ENCODE peak calls at places on chromosomes 4 and X, in four cellular contexts. U is mesendoderm, B is IMR-90, W is H1. G is an unnamed sample.

GRCh38 chr4:962231-963208 is 10.8 kb downstream of the DGKQ start:
- DNase-seq in U (no peak), W (no peak), B (no peak), G (no peak)

GRCh38 chr4:187826725-187827124 is 168.8 kb upstream of the ZFP42 start:
- DNase-seq in W (no peak), U (peak), B (no peak), G (peak)

GRCh38 chr4:174429701-174430100 is 92.6 kb downstream of the HPGD start:
- DNase-seq in W (no peak), U (no peak), B (no peak), G (no peak)

GRCh38 chr4:127141857-127142256 is 490.9 kb upstream of the INTU start:
- DNase-seq in B (peak), W (no peak), U (no peak), G (no peak)

GRCh38 chrX:9464435-9465371 is at the start of gene TBL1X:
- DNase-seq in B (peak), W (peak), U (peak), G (peak)

GRCh38 chrX:111382277-111382676 is 29.7 kb downstream of the DCX start:
- DNase-seq in B (no peak), U (no peak), W (no peak), G (no peak)

GRCh38 chr4:10161146-10161545 is 44.5 kb upstream of the WDR1 start:
- DNase-seq in W (no peak), B (peak), U (no peak), G (no peak)

GRCh38 chr4:95085118-95085833 is 327.5 kb downstream of the BMPR1B start:
- DNase-seq in W (no peak), B (no peak), U (no peak), G (no peak)

GRCh38 chrX:75957107-75957610 is 172.1 kb upstream of the MAGEE2 start:
- DNase-seq in W (no peak), B (no peak), U (peak), G (no peak)

GRCh38 chr4:130422255-130422654 is 1326.3 kb downstream of the C4orf33 start:
- DNase-seq in B (no peak), U (no peak), W (no peak), G (no peak)

GRCh38 chrX:44872319-44872816 is 620 bp upstream of the KDM6A start:
- DNase-seq in W (no peak), U (no peak), B (peak), G (no peak)

GRCh38 chr4:159608434-159608833 is 505.6 kb downstream of the RAPGEF2 start:
- DNase-seq in U (no peak), B (no peak), W (no peak), G (no peak)

GRCh38 chrX:112081781-112082482 is 644 bp downstream of the TRPC5 start:
- DNase-seq in U (peak), B (no peak), W (peak), G (peak)

GRCh38 chr4:13088726-13089658 is 395.1 kb downstream of the RAB28 start:
- DNase-seq in U (no peak), W (no peak), B (no peak), G (no peak)

GRCh38 chrX:46876901-46877300 is 35.3 kb upstream of the JADE3 start:
- DNase-seq in B (no peak), W (no peak), U (no peak), G (no peak)

GRCh38 chr4:176259330-176260090 is 9.5 kb downstream of the ASB5 start:
- DNase-seq in U (peak), W (no peak), B (peak), G (no peak)

GRCh38 chr4:151676301-151676700 is 84.5 kb downstream of the GATB start:
- DNase-seq in U (no peak), W (no peak), B (peak), G (no peak)

GRCh38 chrX:20517565-20517964 is 250.9 kb upstream of the RPS6KA3 start:
- DNase-seq in W (no peak), U (no peak), B (peak), G (no peak)

GRCh38 chr4:29756966-29757365 is 963.2 kb upstream of the PCDH7 start:
- DNase-seq in W (no peak), U (peak), B (no peak), G (peak)

GRCh38 chr4:26613242-26613641 is 29.4 kb downstream of the TBC1D19 start:
- DNase-seq in W (no peak), B (peak), U (no peak), G (no peak)

GRCh38 chr4:26803462-26803861 is 57.2 kb upstream of the STIM2 start:
- DNase-seq in W (no peak), B (no peak), U (peak), G (peak)

GRCh38 chrX:110175146-110175545 is 142.7 kb downstream of the AMMECR1 start:
- DNase-seq in W (no peak), B (no peak), U (no peak), G (no peak)

GRCh38 chrX:149718757-149719156 is 6.9 kb downstream of the MAGEA11 start:
- DNase-seq in W (no peak), B (no peak), U (no peak), G (no peak)

GRCh38 chr4:145735330-145735638 is 55.3 kb downstream of the C4orf51 start:
- DNase-seq in W (no peak), B (peak), U (peak), G (no peak)

GRCh38 chrX:54926978-54927377 is 6.4 kb downstream of the TRO start:
- DNase-seq in U (no peak), W (no peak), B (no peak), G (no peak)

GRCh38 chr4:151811403-151811802 is 50.6 kb upstream of the GATB start:
- DNase-seq in U (peak), W (no peak), B (no peak), G (no peak)

GRCh38 chr4:121827851-121828250 is 4.2 kb upstream of the CCNA2 start:
- DNase-seq in U (no peak), W (no peak), B (peak), G (no peak)

GRCh38 chrX:132592880-132593279 is 104.0 kb upstream of the MBNL3 start:
- DNase-seq in W (no peak), B (no peak), U (peak), G (peak)

GRCh38 chr4:67714248-67714583 is 13.3 kb upstream of the UBA6 start:
- DNase-seq in W (no peak), U (peak), B (no peak), G (no peak)

GRCh38 chrX:110394653-110395052 is 36.0 kb downstream of the RTL9 start:
- DNase-seq in B (peak), W (no peak), U (no peak), G (no peak)

GRCh38 chr4:64250061-64250460 is 159.2 kb downstream of the TECRL start:
- DNase-seq in U (no peak), W (no peak), B (no peak), G (no peak)

GRCh38 chr4:73653695-73654106 is 33.5 kb upstream of the RASSF6 start:
- DNase-seq in B (peak), W (no peak), U (peak), G (no peak)

GRCh38 chr4:152363086-152363485 is 172.8 kb downstream of the FBXW7 start:
- DNase-seq in U (no peak), B (peak), W (no peak), G (no peak)

GRCh38 chr4:118032691-118033090 is 1.6 kb upstream of the NDST3 start:
- DNase-seq in U (peak), W (no peak), B (peak), G (peak)

GRCh38 chrX:68387786-68388185 is 45.5 kb downstream of the OPHN1 start:
- DNase-seq in W (no peak), B (no peak), U (no peak), G (no peak)

GRCh38 chrX:114582698-114583395 is 1.0 kb upstream of the HTR2C start:
- DNase-seq in U (peak), W (peak), B (no peak), G (peak)

GRCh38 chrX:135000516-135000915 is 9.7 kb downstream of the SMIM10 start:
- DNase-seq in W (no peak), B (peak), U (no peak), G (no peak)

GRCh38 chr4:149835280-149835679 is 19.6 kb upstream of the IQCM start:
- DNase-seq in B (no peak), W (no peak), U (peak), G (peak)

GRCh38 chr4:40721730-40722171 is 28.0 kb upstream of the NSUN7 start:
- DNase-seq in W (no peak), U (no peak), B (peak), G (no peak)

GRCh38 chr4:2008921-2009650 is at the start of gene NELFA:
- DNase-seq in U (peak), B (peak), W (peak), G (peak)
- H4K5ac ChIP-seq in U (no peak), B (peak), W (peak), G (no peak)

DNA sequence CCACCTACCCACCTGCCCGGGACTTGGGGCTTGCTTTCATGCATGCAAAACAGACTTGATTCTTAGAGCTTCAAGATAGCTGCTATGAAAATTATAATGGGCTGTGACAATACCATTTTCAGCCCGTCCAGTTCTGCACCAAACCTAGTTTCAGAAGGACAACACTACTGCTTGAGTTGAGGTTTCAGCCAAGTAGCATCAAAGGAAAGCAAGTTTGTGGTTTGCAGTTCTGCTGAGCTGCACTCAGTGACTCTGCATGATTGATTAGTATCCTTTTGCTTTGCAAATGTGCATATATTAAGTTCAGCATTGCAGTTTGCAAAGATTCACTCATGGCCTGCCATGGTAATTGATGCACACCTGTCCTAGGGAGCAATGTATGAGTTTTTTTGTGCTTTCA is 442.7 kb downstream of the RPA4 start:
- DNase-seq in U (no peak), B (peak), W (no peak), G (no peak)
- H4K5ac ChIP-seq in U (no peak), B (no peak), W (no peak), G (no peak)

GRCh38 chr4:173333658-173334084 is 487 bp downstream of the HMGB2 start:
- DNase-seq in U (peak), B (peak), W (no peak), G (peak)
- H4K5ac ChIP-seq in U (no peak), B (peak), W (peak), G (peak)

GRCh38 chr4:91147067-91147466 is 1019.9 kb downstream of the CCSER1 start:
- DNase-seq in B (no peak), W (no peak), U (no peak), G (peak)
- H4K5ac ChIP-seq in B (no peak), W (no peak), U (no peak), G (no peak)

GRCh38 chrX:12895856-12896255 is 10.6 kb upstream of the TLR8 start:
- DNase-seq in B (peak), W (no peak), U (no peak), G (no peak)
- H4K5ac ChIP-seq in B (no peak), W (no peak), U (no peak), G (no peak)

DNA sequence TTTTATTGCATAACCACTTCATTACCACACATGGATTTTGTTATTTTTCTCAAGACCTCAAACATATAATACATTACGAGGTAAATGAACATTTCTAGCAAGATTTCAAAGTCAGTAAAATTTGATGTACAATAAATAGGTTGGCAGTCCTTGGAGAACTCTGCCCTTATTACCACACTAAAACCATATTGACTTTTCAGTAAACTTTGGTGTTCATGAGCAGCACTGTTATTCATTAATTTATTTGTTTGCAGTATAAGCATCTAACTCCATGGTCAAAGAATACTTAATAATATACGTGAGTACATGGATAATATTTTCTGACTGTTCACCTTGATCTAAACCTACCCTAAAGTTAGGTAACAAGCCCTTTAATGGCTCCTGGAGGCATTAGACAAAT is 817.2 kb upstream of the FTHL17 start:
- DNase-seq in U (no peak), B (no peak), W (no peak), G (no peak)
- H4K5ac ChIP-seq in U (no peak), B (no peak), W (no peak), G (no peak)

GRCh38 chr4:56297801-56298200 is 89.5 kb downstream of the AASDH start:
- DNase-seq in B (no peak), U (no peak), W (no peak), G (no peak)

GRCh38 chr4:56296449-56296990 is 90.8 kb downstream of the AASDH start:
- DNase-seq in B (no peak), U (no peak), W (no peak), G (no peak)

GRCh38 chr4:56302102-56302501 is 85.2 kb downstream of the AASDH start:
- DNase-seq in B (no peak), W (no peak), U (no peak), G (no peak)

GRCh38 chr4:56301181-56302076 is 85.9 kb downstream of the AASDH start:
- DNase-seq in W (peak), B (peak), U (peak), G (peak)

GRCh38 chr4:56298210-56298609 is 89.1 kb downstream of the AASDH start:
- DNase-seq in U (no peak), B (no peak), W (no peak), G (no peak)
- H4K5ac ChIP-seq in U (no peak), B (no peak), W (no peak), G (no peak)

GRCh38 chr4:48594185-48594584 is 104.1 kb downstream of the ZAR1 start:
- DNase-seq in W (no peak), U (peak), B (no peak), G (no peak)

GRCh38 chr4:48591372-48591771 is 101.3 kb downstream of the ZAR1 start:
- DNase-seq in W (no peak), U (no peak), B (no peak), G (no peak)

GRCh38 chr4:48596336-48596735 is 106.3 kb downstream of the ZAR1 start:
- DNase-seq in W (no peak), U (no peak), B (no peak), G (no peak)

GRCh38 chr4:48588230-48588943 is 98.3 kb downstream of the ZAR1 start:
- DNase-seq in W (no peak), B (no peak), U (no peak), G (no peak)

DNA sequence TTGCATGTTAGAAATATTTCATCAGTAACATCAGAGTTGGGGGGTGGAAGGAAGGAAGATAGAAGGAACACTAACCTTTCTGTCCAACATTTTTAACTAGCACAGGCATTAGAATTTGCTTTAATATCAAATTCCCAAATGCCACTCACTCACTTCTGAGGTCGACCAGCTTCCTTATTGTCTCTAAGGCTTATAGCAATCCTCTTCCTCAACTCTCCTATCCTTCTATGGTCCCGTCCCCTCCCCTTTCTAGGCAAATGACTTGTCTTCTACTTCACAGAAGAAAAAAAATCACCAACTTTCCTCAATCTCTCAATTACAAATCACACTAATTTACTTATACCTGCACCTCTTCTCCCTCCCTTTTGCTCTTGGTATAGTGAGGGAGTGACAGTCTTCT is 100.8 kb downstream of the ZAR1 start:
- DNase-seq in U (no peak), W (no peak), B (no peak), G (no peak)
- H4K5ac ChIP-seq in U (no peak), W (no peak), B (no peak), G (no peak)

G was measured in H9.